ENCODE peak calls at places on chromosome 5, in ten cellular contexts. D is WTC11, L is adrenal gland, V is foreskin fibroblast, N is fibroblast of lung, T is progenitor cell of endocrine pancreas, P is kidney epithelial cell, Y is astrocyte of the spinal cord, W is suprapubic skin, R is IMR-90. S is an unnamed sample.

GRCh38 chr5:15683332-15683731 is 183.4 kb downstream of the FBXL7 start:
- DNase-seq in N (no peak), D (peak; percentile 73), P (no peak), V (no peak), R (peak; percentile 24), L (no peak), Y (no peak), W (no peak), T (no peak), S (peak; percentile 63)

GRCh38 chr5:139222346-139222745 is 24.2 kb upstream of the SIL1 start:
- DNase-seq in W (no peak), N (no peak), T (no peak), L (no peak), P (no peak), Y (no peak), D (no peak), V (no peak), R (no peak), S (no peak)

GRCh38 chr5:16902846-16903245 is 33.2 kb downstream of the MYO10 start:
- DNase-seq in P (no peak), Y (no peak), R (no peak), L (no peak), N (no peak), V (peak; percentile 61), W (no peak), T (no peak), D (no peak), S (no peak)

GRCh38 chr5:10400834-10401233 is 40.8 kb upstream of the ROPN1L start:
- DNase-seq in N (no peak), W (no peak), R (peak; percentile 61), P (no peak), V (peak; percentile 41), T (no peak), L (no peak), D (no peak), Y (no peak), S (no peak)

GRCh38 chr5:167057665-167058064 is 1233.8 kb upstream of the WWC1 start:
- DNase-seq in T (no peak), V (no peak), L (no peak), N (peak; percentile 55), W (no peak), R (no peak), Y (no peak), P (no peak), D (no peak), S (no peak)

GRCh38 chr5:141850183-141850768 is 27.9 kb downstream of the PCDH1 start:
- DNase-seq in V (peak; percentile 61), N (peak; percentile 19), W (no peak), Y (no peak), T (no peak), P (no peak), D (no peak), L (peak; percentile 46), R (peak; percentile 17), S (no peak)

GRCh38 chr5:107154598-107154997 is 516.1 kb downstream of the EFNA5 start:
- DNase-seq in D (no peak), W (no peak), V (no peak), N (no peak), R (no peak), L (no peak), Y (no peak), P (no peak), T (no peak), S (peak; percentile 22)

GRCh38 chr5:94715843-94716242 is 97.4 kb downstream of the SLF1 start:
- DNase-seq in T (no peak), D (no peak), N (no peak), P (no peak), L (peak; percentile 56), V (no peak), R (no peak), W (no peak), Y (no peak), S (no peak)

DNA sequence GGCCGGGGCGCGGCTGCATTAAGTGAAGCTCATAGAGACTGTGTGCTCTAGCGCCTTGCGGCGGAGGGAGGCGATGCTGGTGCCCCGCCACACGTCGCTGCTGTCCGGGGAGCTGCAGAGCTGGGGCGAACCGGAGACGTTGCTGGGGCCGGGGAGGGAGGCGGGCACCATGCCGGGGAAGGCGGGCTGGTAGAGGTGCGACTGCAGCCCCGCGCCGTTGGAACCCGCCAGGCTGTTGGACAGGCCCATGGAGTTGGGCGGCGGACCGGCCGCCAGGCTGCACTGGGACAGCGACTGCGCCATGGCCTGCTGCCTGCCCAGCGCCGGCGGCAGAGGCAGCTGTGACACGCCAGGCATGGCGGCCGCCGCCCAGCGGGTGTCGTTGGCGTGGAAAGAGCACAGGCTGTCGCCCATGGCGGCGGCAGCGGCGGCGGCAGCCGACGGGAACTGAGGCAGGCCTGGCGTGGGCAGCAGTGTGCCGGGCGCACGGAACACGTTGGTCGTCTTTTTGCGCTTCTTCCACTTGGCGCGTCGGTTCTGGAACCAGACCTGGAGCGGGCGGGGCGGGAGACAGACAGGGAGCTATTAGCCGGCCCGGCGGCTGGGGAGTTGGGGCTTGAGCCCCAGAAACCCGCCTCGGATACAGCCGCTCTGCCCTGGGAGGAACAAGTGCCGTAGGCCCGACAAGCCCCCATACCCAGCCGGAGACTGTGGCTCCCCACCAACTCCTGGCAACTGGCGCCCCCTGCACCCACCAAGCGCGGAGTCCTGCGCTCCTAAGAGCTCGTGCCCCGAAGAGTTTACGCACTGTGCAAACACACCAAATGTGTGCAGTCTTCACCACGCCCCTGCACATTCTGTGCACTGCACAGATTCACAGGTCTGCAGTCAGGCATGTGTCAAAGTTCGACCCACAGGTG is 8.0 kb downstream of the OTP start:
- DNase-seq in N (peak; percentile 15), L (peak; percentile 51), W (no peak), V (peak; percentile 57), R (no peak), Y (no peak), P (no peak), T (peak; percentile 42), D (peak; percentile 76), S (peak; percentile 77)
- TF ChIP-seq CTCF in N (no peak), L (peak; percentile 13), W (no peak), V (no peak), R (no peak), Y (no peak), P (peak; percentile 15), T (peak; percentile 45), D (no peak), S (peak; percentile 26)

DNA sequence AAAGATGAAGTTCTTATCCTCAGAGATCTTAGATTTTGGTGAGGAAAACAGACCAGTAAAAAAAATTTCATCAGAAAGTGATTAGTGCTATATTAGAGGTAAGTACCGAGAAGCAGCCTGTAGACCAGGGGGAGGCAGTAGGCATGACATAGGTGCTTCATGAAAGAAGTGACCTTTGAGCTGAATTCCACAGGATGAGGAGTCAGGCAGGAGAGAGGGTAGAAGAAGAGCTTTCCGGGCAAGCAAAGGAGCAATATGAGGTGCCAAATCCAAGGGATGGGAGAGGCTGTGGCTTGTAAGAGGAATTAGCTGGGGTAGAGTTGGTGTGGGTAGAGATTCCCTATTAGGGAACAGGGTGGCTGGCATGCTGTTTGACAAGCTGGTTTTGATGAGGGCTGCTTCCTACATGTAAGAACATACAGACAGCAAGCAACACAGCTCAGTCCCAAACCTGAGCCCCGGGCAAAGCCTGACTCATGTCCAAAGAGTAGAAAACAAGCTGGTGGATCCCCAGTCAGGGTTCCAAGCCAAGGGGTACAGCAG is 48.4 kb upstream of the PWWP2A start:
- DNase-seq in D (no peak), P (no peak), T (no peak), W (no peak), V (no peak), L (no peak), N (no peak), Y (no peak), R (no peak), S (no peak)
- TF ChIP-seq CTCF in D (no peak), P (no peak), T (no peak), W (no peak), V (no peak), L (no peak), N (no peak), Y (no peak), R (no peak), S (no peak)

DNA sequence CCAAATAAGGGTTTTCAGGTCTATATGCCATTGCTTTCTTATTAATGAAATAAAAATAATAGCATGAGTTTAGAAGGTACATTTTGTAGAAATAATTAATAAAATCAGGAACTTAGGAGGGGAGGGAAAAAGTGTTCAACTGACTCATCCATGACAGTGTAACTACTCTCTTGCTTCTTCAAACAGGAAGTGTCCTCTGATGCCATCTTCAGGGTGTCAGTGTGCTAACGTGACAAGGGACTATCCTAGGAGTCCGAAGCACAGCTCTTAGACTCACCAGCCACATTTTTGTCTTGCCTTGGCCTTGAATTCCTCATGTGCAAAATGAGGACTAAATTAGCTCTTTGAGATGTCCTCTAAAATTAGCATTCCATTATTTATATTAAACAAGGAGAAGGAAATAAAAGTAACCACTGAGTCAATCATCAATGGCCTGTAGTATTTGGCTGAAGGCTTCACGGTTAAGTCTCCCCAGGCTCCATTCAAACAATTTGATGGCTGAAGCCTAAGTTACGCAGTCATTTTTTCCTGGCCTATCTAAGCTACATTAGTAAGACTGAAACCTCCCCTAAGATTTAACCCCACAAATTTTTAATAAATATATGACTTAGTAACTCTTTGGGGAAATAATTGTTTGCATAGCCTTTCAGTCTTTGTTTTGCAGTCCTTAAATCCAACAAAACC is 151.1 kb downstream of the ARL15 start:
- DNase-seq in Y (no peak), P (no peak), V (peak; percentile 23), W (no peak), N (peak; percentile 25), R (peak; percentile 69), L (no peak), T (no peak), D (no peak), S (no peak)
- TF ChIP-seq CTCF in Y (no peak), P (no peak), V (no peak), W (no peak), N (no peak), R (no peak), L (no peak), T (no peak), D (no peak), S (no peak)

GRCh38 chr5:177507596-177508216 is 1.9 kb downstream of the DOK3 start:
- DNase-seq in D (no peak), L (no peak), V (no peak), W (no peak), R (no peak), T (no peak), Y (no peak), P (no peak), N (no peak), S (no peak)

GRCh38 chr5:177509361-177509951 is at the start of gene DOK3:
- DNase-seq in R (no peak), N (no peak), W (no peak), Y (no peak), L (peak; percentile 43), V (no peak), T (no peak), D (no peak), P (no peak), S (no peak)

GRCh38 chr5:177508837-177509236 is 789 bp downstream of the DOK3 start:
- DNase-seq in P (no peak), L (no peak), Y (no peak), D (no peak), T (no peak), V (no peak), W (no peak), N (no peak), R (no peak), S (no peak)

GRCh38 chr5:177507165-177507564 is 2.5 kb downstream of the DOK3 start:
- DNase-seq in L (no peak), W (no peak), Y (no peak), P (no peak), V (peak; percentile 51), D (no peak), N (no peak), T (no peak), R (no peak), S (no peak)

DNA sequence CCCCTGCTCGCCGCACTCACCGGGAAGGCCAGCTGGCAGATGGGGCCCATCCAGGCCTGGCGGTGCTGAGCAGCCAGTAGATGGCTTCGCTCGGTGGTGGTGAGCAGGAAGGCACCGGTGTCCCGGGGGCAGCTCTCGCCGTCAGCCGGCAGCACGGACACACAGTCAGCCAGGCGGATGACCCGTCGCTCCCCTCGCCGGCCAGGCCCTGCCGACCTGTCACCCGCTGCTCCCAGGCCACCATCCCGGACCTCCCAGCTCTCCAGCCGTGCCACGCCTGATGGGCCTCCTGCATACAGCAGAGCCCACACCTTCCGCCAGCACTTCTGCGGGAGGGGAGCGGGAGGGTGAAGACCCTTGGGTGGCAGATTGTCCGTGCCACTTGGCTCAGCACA is 1.4 kb downstream of the DOK3 start:
- DNase-seq in R (no peak), Y (no peak), T (no peak), N (no peak), V (no peak), D (no peak), W (no peak), P (no peak), L (no peak), S (no peak)
- TF ChIP-seq CTCF in R (no peak), Y (no peak), T (no peak), N (no peak), V (no peak), D (no peak), W (no peak), P (no peak), L (no peak), S (no peak)

S was measured in glutamatergic neuron.